ENCODE peak calls at places on chromosomes 5 and 9, in eight cellular contexts. M is retinal pigment epithelial cell; S is CD8-positive, alpha-beta T cell; N is brain microvascular endothelial cell; B is GM20000; E is CD4-positive, alpha-beta T cell; F is mesothelial cell of epicardium; C is cardiac fibroblast. I is an unnamed sample.

GRCh38 chr5:129400395-129400983 is 59.6 kb upstream of the ADAMTS19 start:
- DNase-seq in F (no peak), E (no peak), M (no peak), S (no peak), B (no peak), C (peak; percentile 37), N (no peak), I (no peak)

GRCh38 chr9:137311971-137312851 is 10.1 kb upstream of the NRARP start:
- DNase-seq in N (no peak), E (no peak), F (no peak), S (no peak), M (no peak), C (no peak), B (peak; percentile 29), I (no peak)

GRCh38 chr5:151471276-151471675 is 23.9 kb downstream of the SLC36A1 start:
- DNase-seq in S (no peak), F (no peak), C (no peak), N (no peak), B (no peak), M (no peak), E (no peak), I (no peak)

GRCh38 chr5:10133830-10134229 is 115.9 kb downstream of the ATPSCKMT start:
- DNase-seq in N (peak; percentile 32), B (no peak), S (no peak), F (no peak), E (no peak), C (peak; percentile 50), M (no peak), I (no peak)

GRCh38 chr5:177132504-177133118 is 962 bp upstream of the NSD1 start:
- DNase-seq in B (peak; percentile 71), C (no peak), M (no peak), F (peak; percentile 77), S (peak; percentile 31), N (no peak), E (peak; percentile 25), I (peak; percentile 27)

GRCh38 chr9:121399883-121400607 is 30.0 kb upstream of the STOM start:
- DNase-seq in B (peak; percentile 44), F (no peak), N (peak; percentile 53), C (peak; percentile 88), M (peak; percentile 37), S (no peak), E (no peak), I (no peak)

GRCh38 chr9:124664143-124664542 is 107.0 kb downstream of the NR6A1 start:
- DNase-seq in E (no peak), C (peak; percentile 18), S (no peak), F (no peak), M (no peak), N (no peak), B (no peak), I (no peak)

GRCh38 chr9:7507026-7507425 is 292.6 kb downstream of the DMAC1 start:
- DNase-seq in F (no peak), B (no peak), N (no peak), M (no peak), E (no peak), C (no peak), S (no peak), I (no peak)

GRCh38 chr9:130028493-130029222 is 14.3 kb downstream of the FNBP1 start:
- DNase-seq in C (no peak), E (no peak), N (no peak), F (no peak), B (no peak), M (no peak), S (no peak), I (no peak)

GRCh38 chr5:164600166-164600715 is 1094.8 kb downstream of the MAT2B start:
- DNase-seq in F (no peak), E (no peak), B (no peak), C (peak; percentile 19), S (no peak), M (no peak), N (no peak), I (no peak)

GRCh38 chr5:61881821-61882220 is 424.2 kb upstream of the KIF2A start:
- DNase-seq in F (no peak), S (no peak), N (peak; percentile 60), M (peak; percentile 11), C (no peak), B (no peak), E (no peak), I (no peak)

GRCh38 chr5:174159327-174160247 is 114.1 kb downstream of the NSG2 start:
- DNase-seq in N (peak; percentile 14), F (peak; percentile 30), M (no peak), E (no peak), B (no peak), S (no peak), C (peak; percentile 11), I (peak; percentile 43)

GRCh38 chr5:2536632-2537031 is 214.8 kb downstream of the IRX2 start:
- DNase-seq in M (no peak), C (no peak), S (no peak), B (no peak), E (no peak), N (no peak), F (no peak), I (no peak)

GRCh38 chr5:144510845-144511580 is 340.3 kb downstream of the KCTD16 start:
- DNase-seq in F (no peak), C (no peak), S (no peak), N (no peak), M (no peak), B (no peak), E (no peak), I (no peak)

GRCh38 chr5:145587308-145588071 is 247.7 kb downstream of the PRELID2 start:
- DNase-seq in E (no peak), B (no peak), S (no peak), C (peak; percentile 73), N (peak; percentile 89), M (peak; percentile 66), F (no peak), I (no peak)

GRCh38 chr9:22043928-22044327 is 34.8 kb upstream of the CDKN2B start:
- DNase-seq in E (no peak), N (no peak), C (no peak), B (no peak), F (no peak), M (no peak), S (no peak), I (no peak)

GRCh38 chr9:15180124-15180523 is 126.9 kb downstream of the TTC39B start:
- DNase-seq in N (no peak), C (no peak), S (no peak), M (no peak), B (peak; percentile 12), E (no peak), F (no peak), I (no peak)

GRCh38 chr5:95973793-95974325 is 12.2 kb upstream of the ELL2 start:
- DNase-seq in M (no peak), N (peak; percentile 93), E (no peak), F (no peak), S (peak; percentile 28), B (peak; percentile 59), C (peak; percentile 77), I (no peak)

GRCh38 chr9:121294866-121295661 is 27.1 kb downstream of the GSN start:
- DNase-seq in M (no peak), B (no peak), N (no peak), S (no peak), E (no peak), F (no peak), C (no peak), I (peak; percentile 89)

GRCh38 chr5:150763023-150763793 is 4.4 kb upstream of the DCTN4 start:
- DNase-seq in B (no peak), M (peak; percentile 38), S (no peak), N (peak; percentile 74), E (no peak), C (peak; percentile 96), F (peak; percentile 67), I (peak; percentile 77)

GRCh38 chr9:110750272-110750671 is 81.7 kb downstream of the MUSK start:
- DNase-seq in N (no peak), M (no peak), E (no peak), C (peak; percentile 66), B (no peak), F (no peak), S (no peak), I (peak; percentile 83)
- TF ChIP-seq CTCF in N (no peak), M (no peak), E (no peak), C (no peak), B (no peak), F (no peak), S (no peak), I (no peak)

GRCh38 chr9:93480728-93481324 is 27.4 kb upstream of the FAM120AOS start:
- DNase-seq in B (no peak), E (no peak), N (no peak), S (no peak), F (no peak), M (no peak), C (no peak), I (no peak)
- TF ChIP-seq CTCF in B (no peak), E (no peak), N (peak; percentile 47), S (no peak), F (no peak), M (peak; percentile 29), C (no peak), I (no peak)

DNA sequence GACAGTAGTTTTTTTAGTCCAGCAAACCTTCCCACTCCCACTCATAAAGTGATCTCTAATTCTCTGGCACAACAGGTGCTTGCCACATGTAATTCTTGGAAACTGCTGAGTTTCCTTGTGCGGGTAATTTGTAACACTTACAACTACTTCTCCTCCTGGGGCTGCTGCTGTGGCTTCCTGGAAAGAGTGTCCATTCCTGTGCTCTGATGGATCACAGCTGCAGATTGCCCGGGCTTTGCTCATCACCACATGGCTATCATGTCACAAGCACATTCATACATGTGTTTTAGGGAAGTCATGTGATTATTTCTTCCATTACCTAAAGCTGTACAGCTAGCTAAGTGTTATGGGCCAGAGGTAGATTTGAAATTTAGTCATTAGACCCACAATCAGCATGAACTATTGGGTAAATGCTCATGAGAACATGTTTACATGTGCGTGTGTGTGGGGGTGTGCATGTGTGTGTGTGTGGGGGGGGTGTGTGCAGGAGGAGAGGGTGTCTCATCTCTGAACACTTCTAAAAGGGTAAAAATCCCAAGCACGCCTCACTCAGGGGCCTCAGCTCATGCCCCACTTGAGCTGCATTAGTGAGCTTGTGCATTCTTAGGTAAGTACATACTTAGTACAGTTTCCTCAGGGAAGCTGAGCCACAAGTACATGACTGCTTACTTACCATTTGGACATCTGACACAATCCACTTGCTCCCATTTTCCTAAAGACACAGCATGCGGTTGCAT is 118.1 kb upstream of the CCDC112 start:
- DNase-seq in F (no peak), N (peak; percentile 50), B (peak; percentile 14), S (no peak), C (peak; percentile 83), M (no peak), E (no peak), I (no peak)
- TF ChIP-seq CTCF in F (no peak), N (no peak), B (no peak), S (no peak), C (no peak), M (no peak), E (no peak), I (no peak)

DNA sequence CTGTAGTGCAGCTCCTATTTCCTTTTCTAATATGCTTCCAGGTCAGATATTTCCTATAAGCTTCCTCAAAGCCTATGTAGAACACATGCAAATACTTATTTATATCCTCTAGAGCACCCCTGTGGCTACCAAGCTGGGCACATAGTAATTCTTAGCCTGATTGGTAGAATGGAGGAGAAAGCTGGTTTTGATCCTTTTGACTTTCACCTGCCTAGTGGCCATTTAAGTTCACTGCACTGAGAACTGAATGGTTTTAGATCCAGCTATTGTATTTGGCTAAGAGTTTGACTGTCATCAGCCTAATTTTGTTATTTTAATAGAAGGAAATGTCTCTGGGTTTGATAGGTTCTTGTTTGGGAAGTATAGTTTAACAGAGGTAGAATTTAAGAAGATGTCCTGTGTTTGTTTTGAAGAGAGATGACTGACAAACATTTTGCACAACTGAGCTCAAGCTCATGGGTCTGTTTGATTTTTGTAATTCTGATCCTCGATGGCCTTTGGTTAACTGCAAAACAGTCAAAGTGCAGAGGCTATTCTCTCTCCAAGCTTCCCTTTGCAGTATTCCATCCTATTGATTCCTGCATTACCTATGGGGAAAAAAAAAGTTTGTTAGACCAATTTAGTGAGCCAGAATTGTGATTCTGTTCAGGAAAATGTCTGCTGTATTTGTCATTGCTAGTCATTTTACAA is 85.4 kb downstream of the KCNN2 start:
- DNase-seq in F (no peak), E (no peak), N (no peak), M (no peak), S (no peak), B (no peak), C (no peak), I (no peak)
- TF ChIP-seq CTCF in F (peak; percentile 46), E (no peak), N (peak; percentile 33), M (peak; percentile 29), S (no peak), B (no peak), C (peak; percentile 31), I (no peak)

I was measured in tibial artery.